ENCODE peak calls at places on chromosomes 7 and 10, in eight cellular contexts. One of them, this sample, is unnamed.

GRCh38 chr10:115945696-115946445 is 327.1 kb downstream of the GFRA1 start:
- DNase-seq in heart left ventricle: no peak
- DNase-seq in activated naive CD4-positive, alpha-beta T cell treated with anti-CD3 and anti-CD28 coated beads for 36 hours: no peak
- DNase-seq in PC-3: no peak
- DNase-seq in Right ventricle myocardium superior: no peak
- DNase-seq in left kidney: no peak
- DNase-seq in H54: no peak
- DNase-seq in SW480: no peak
- DNase-seq in this sample: no peak

GRCh38 chr7:98049034-98049433 is 57.6 kb upstream of the LMTK2 start:
- DNase-seq in heart left ventricle: no peak
- DNase-seq in activated naive CD4-positive, alpha-beta T cell treated with anti-CD3 and anti-CD28 coated beads for 36 hours: no peak
- DNase-seq in PC-3: peak; percentile 89
- DNase-seq in Right ventricle myocardium superior: no peak
- DNase-seq in left kidney: no peak
- DNase-seq in H54: no peak
- DNase-seq in SW480: peak; percentile 80
- DNase-seq in this sample: no peak

GRCh38 chr10:73529089-73529832 is 33.4 kb upstream of the PPP3CB start:
- DNase-seq in heart left ventricle: peak; percentile 62
- DNase-seq in activated naive CD4-positive, alpha-beta T cell treated with anti-CD3 and anti-CD28 coated beads for 36 hours: peak; percentile 60
- DNase-seq in PC-3: peak; percentile 99
- DNase-seq in Right ventricle myocardium superior: no peak
- DNase-seq in left kidney: peak; percentile 89
- DNase-seq in H54: peak; percentile 67
- DNase-seq in SW480: peak; percentile 87
- DNase-seq in this sample: peak; percentile 65

GRCh38 chr10:31320598-31321211 is 1.7 kb downstream of the ZEB1 start:
- DNase-seq in heart left ventricle: peak; percentile 62
- DNase-seq in activated naive CD4-positive, alpha-beta T cell treated with anti-CD3 and anti-CD28 coated beads for 36 hours: peak; percentile 22
- DNase-seq in PC-3: peak; percentile 7
- DNase-seq in Right ventricle myocardium superior: peak; percentile 62
- DNase-seq in left kidney: peak; percentile 83
- DNase-seq in H54: peak; percentile 26
- DNase-seq in SW480: peak; percentile 61
- DNase-seq in this sample: peak; percentile 45

GRCh38 chr10:113666682-113667252 is 2.9 kb upstream of the NRAP start:
- DNase-seq in heart left ventricle: no peak
- DNase-seq in activated naive CD4-positive, alpha-beta T cell treated with anti-CD3 and anti-CD28 coated beads for 36 hours: peak; percentile 18
- DNase-seq in PC-3: no peak
- DNase-seq in Right ventricle myocardium superior: no peak
- DNase-seq in left kidney: no peak
- DNase-seq in H54: no peak
- DNase-seq in SW480: no peak
- DNase-seq in this sample: no peak

GRCh38 chr10:18797286-18797685 is 138.1 kb downstream of the ARL5B start:
- DNase-seq in heart left ventricle: no peak
- DNase-seq in activated naive CD4-positive, alpha-beta T cell treated with anti-CD3 and anti-CD28 coated beads for 36 hours: no peak
- DNase-seq in PC-3: peak; percentile 2
- DNase-seq in Right ventricle myocardium superior: no peak
- DNase-seq in left kidney: no peak
- DNase-seq in H54: no peak
- DNase-seq in SW480: no peak
- DNase-seq in this sample: no peak

GRCh38 chr7:106737202-106737562 is 76.2 kb upstream of the CCDC71L start:
- DNase-seq in heart left ventricle: no peak
- DNase-seq in activated naive CD4-positive, alpha-beta T cell treated with anti-CD3 and anti-CD28 coated beads for 36 hours: no peak
- DNase-seq in PC-3: peak; percentile 53
- DNase-seq in Right ventricle myocardium superior: no peak
- DNase-seq in left kidney: no peak
- DNase-seq in H54: no peak
- DNase-seq in SW480: peak; percentile 45
- DNase-seq in this sample: no peak

GRCh38 chr10:78458983-78459638 is 425.4 kb downstream of the RPS24 start:
- DNase-seq in heart left ventricle: no peak
- DNase-seq in activated naive CD4-positive, alpha-beta T cell treated with anti-CD3 and anti-CD28 coated beads for 36 hours: no peak
- DNase-seq in PC-3: peak; percentile 100
- DNase-seq in Right ventricle myocardium superior: no peak
- DNase-seq in left kidney: no peak
- DNase-seq in H54: peak; percentile 63
- DNase-seq in SW480: peak; percentile 90
- DNase-seq in this sample: no peak

GRCh38 chr10:130934333-130935035 is 377.0 kb downstream of the TCERG1L start:
- DNase-seq in heart left ventricle: no peak
- DNase-seq in activated naive CD4-positive, alpha-beta T cell treated with anti-CD3 and anti-CD28 coated beads for 36 hours: no peak
- DNase-seq in PC-3: no peak
- DNase-seq in Right ventricle myocardium superior: no peak
- DNase-seq in left kidney: peak; percentile 62
- DNase-seq in H54: no peak
- DNase-seq in SW480: no peak
- DNase-seq in this sample: no peak

GRCh38 chr10:73998623-73999622 is 1.0 kb downstream of the VCL start:
- DNase-seq in heart left ventricle: peak; percentile 70
- DNase-seq in activated naive CD4-positive, alpha-beta T cell treated with anti-CD3 and anti-CD28 coated beads for 36 hours: peak; percentile 28
- DNase-seq in PC-3: peak; percentile 100
- DNase-seq in Right ventricle myocardium superior: peak; percentile 73
- DNase-seq in left kidney: peak; percentile 94
- DNase-seq in H54: peak; percentile 63
- DNase-seq in SW480: peak; percentile 84
- DNase-seq in this sample: peak; percentile 46

GRCh38 chr10:86083206-86083605 is 283.4 kb downstream of the GRID1 start:
- DNase-seq in heart left ventricle: no peak
- DNase-seq in activated naive CD4-positive, alpha-beta T cell treated with anti-CD3 and anti-CD28 coated beads for 36 hours: no peak
- DNase-seq in PC-3: no peak
- DNase-seq in Right ventricle myocardium superior: no peak
- DNase-seq in left kidney: no peak
- DNase-seq in H54: no peak
- DNase-seq in SW480: no peak
- DNase-seq in this sample: no peak

GRCh38 chr10:113929522-113929921 is 75.1 kb downstream of the NHLRC2 start:
- DNase-seq in heart left ventricle: no peak
- DNase-seq in activated naive CD4-positive, alpha-beta T cell treated with anti-CD3 and anti-CD28 coated beads for 36 hours: no peak
- DNase-seq in PC-3: no peak
- DNase-seq in Right ventricle myocardium superior: no peak
- DNase-seq in left kidney: no peak
- DNase-seq in H54: no peak
- DNase-seq in SW480: no peak
- DNase-seq in this sample: no peak

GRCh38 chr7:132376361-132377013 is 199.8 kb downstream of the PLXNA4 start:
- DNase-seq in heart left ventricle: no peak
- DNase-seq in activated naive CD4-positive, alpha-beta T cell treated with anti-CD3 and anti-CD28 coated beads for 36 hours: no peak
- DNase-seq in PC-3: no peak
- DNase-seq in Right ventricle myocardium superior: no peak
- DNase-seq in left kidney: no peak
- DNase-seq in H54: no peak
- DNase-seq in SW480: no peak
- DNase-seq in this sample: no peak

GRCh38 chr10:93837783-93838677 is 55.7 kb upstream of the SLC35G1 start:
- DNase-seq in heart left ventricle: no peak
- DNase-seq in activated naive CD4-positive, alpha-beta T cell treated with anti-CD3 and anti-CD28 coated beads for 36 hours: no peak
- DNase-seq in PC-3: no peak
- DNase-seq in Right ventricle myocardium superior: peak; percentile 44
- DNase-seq in left kidney: peak; percentile 24
- DNase-seq in H54: no peak
- DNase-seq in SW480: no peak
- DNase-seq in this sample: no peak

GRCh38 chr10:88792656-88793055 is 9.9 kb upstream of the LIPM start:
- DNase-seq in heart left ventricle: peak; percentile 16
- DNase-seq in activated naive CD4-positive, alpha-beta T cell treated with anti-CD3 and anti-CD28 coated beads for 36 hours: no peak
- DNase-seq in PC-3: peak; percentile 31
- DNase-seq in Right ventricle myocardium superior: peak; percentile 59
- DNase-seq in left kidney: no peak
- DNase-seq in H54: peak; percentile 36
- DNase-seq in SW480: peak; percentile 63
- DNase-seq in this sample: peak; percentile 15

GRCh38 chr10:71757450-71757918 is 15.8 kb downstream of the VSIR start:
- DNase-seq in heart left ventricle: no peak
- DNase-seq in activated naive CD4-positive, alpha-beta T cell treated with anti-CD3 and anti-CD28 coated beads for 36 hours: no peak
- DNase-seq in PC-3: no peak
- DNase-seq in Right ventricle myocardium superior: peak; percentile 69
- DNase-seq in left kidney: no peak
- DNase-seq in H54: no peak
- DNase-seq in SW480: no peak
- DNase-seq in this sample: no peak

GRCh38 chr10:17847586-17848296 is 38.6 kb downstream of the MRC1 start:
- DNase-seq in heart left ventricle: no peak
- DNase-seq in activated naive CD4-positive, alpha-beta T cell treated with anti-CD3 and anti-CD28 coated beads for 36 hours: no peak
- DNase-seq in PC-3: peak; percentile 30
- DNase-seq in Right ventricle myocardium superior: no peak
- DNase-seq in left kidney: peak; percentile 25
- DNase-seq in H54: no peak
- DNase-seq in SW480: peak; percentile 10
- DNase-seq in this sample: no peak

GRCh38 chr10:84076540-84077195 is 62.6 kb upstream of the GHITM start:
- DNase-seq in heart left ventricle: no peak
- DNase-seq in activated naive CD4-positive, alpha-beta T cell treated with anti-CD3 and anti-CD28 coated beads for 36 hours: no peak
- DNase-seq in PC-3: no peak
- DNase-seq in Right ventricle myocardium superior: no peak
- DNase-seq in left kidney: peak; percentile 11
- DNase-seq in H54: peak; percentile 22
- DNase-seq in SW480: peak; percentile 21
- DNase-seq in this sample: no peak

GRCh38 chr10:3857318-3857717 is 72.3 kb upstream of the KLF6 start:
- DNase-seq in heart left ventricle: no peak
- DNase-seq in activated naive CD4-positive, alpha-beta T cell treated with anti-CD3 and anti-CD28 coated beads for 36 hours: no peak
- DNase-seq in PC-3: no peak
- DNase-seq in Right ventricle myocardium superior: no peak
- DNase-seq in left kidney: no peak
- DNase-seq in H54: no peak
- DNase-seq in SW480: no peak
- DNase-seq in this sample: no peak

GRCh38 chr10:86286591-86287421 is 79.8 kb downstream of the GRID1 start:
- DNase-seq in heart left ventricle: no peak
- DNase-seq in activated naive CD4-positive, alpha-beta T cell treated with anti-CD3 and anti-CD28 coated beads for 36 hours: no peak
- DNase-seq in PC-3: no peak
- DNase-seq in Right ventricle myocardium superior: no peak
- DNase-seq in left kidney: no peak
- DNase-seq in H54: no peak
- DNase-seq in SW480: no peak
- DNase-seq in this sample: no peak

GRCh38 chr10:92200564-92200963 is 90.3 kb downstream of the CPEB3 start:
- DNase-seq in heart left ventricle: no peak
- DNase-seq in activated naive CD4-positive, alpha-beta T cell treated with anti-CD3 and anti-CD28 coated beads for 36 hours: no peak
- DNase-seq in PC-3: peak; percentile 53
- DNase-seq in Right ventricle myocardium superior: no peak
- DNase-seq in left kidney: no peak
- DNase-seq in H54: no peak
- DNase-seq in SW480: no peak
- DNase-seq in this sample: no peak

GRCh38 chr7:157358041-157358752 is 21.4 kb downstream of the DNAJB6 start:
- DNase-seq in heart left ventricle: no peak
- DNase-seq in activated naive CD4-positive, alpha-beta T cell treated with anti-CD3 and anti-CD28 coated beads for 36 hours: no peak
- DNase-seq in PC-3: no peak
- DNase-seq in Right ventricle myocardium superior: no peak
- DNase-seq in left kidney: no peak
- DNase-seq in H54: no peak
- DNase-seq in SW480: no peak
- DNase-seq in this sample: no peak

This sample was measured in putamen.